ENCODE peak calls at places on chromosomes 4 and X, in seven cellular contexts. I is IMR-90, T is lower lobe of right lung, C is HL-60, G is hepatocyte, K is SK-N-SH, A is fibroblast of lung. E is an unnamed sample.

GRCh38 chrX:98931194-98931593 is 1478.9 kb downstream of the PCDH19 start:
- DNase-seq in I (no peak), T (no peak), C (no peak), G (no peak), K (no peak), A (no peak), E (no peak)

GRCh38 chr4:87093443-87094123 is 126.8 kb downstream of the KLHL8 start:
- DNase-seq in I (peak; percentile 72), T (no peak), C (no peak), G (peak; percentile 65), K (peak; percentile 67), A (peak; percentile 67), E (peak; percentile 72)

GRCh38 chrX:48794993-48795501 is 6.8 kb upstream of the HDAC6 start:
- DNase-seq in I (peak; percentile 47), T (peak; percentile 72), C (no peak), G (peak; percentile 61), K (no peak), A (peak; percentile 56), E (peak; percentile 67)

GRCh38 chr4:170666909-170667308 is 577.2 kb upstream of the AADAT start:
- DNase-seq in I (no peak), T (no peak), C (no peak), G (no peak), K (no peak), A (no peak), E (no peak)

GRCh38 chr4:151415978-151416377 is 7.0 kb downstream of the FHIP1A start:
- DNase-seq in I (peak; percentile 50), T (no peak), C (no peak), G (no peak), K (no peak), A (peak; percentile 41), E (no peak)

GRCh38 chr4:16225996-16226815 is at the start of gene TAPT1:
- DNase-seq in I (peak; percentile 30), T (peak; percentile 88), C (no peak), G (peak; percentile 92), K (peak; percentile 93), A (peak; percentile 53), E (peak; percentile 73)

GRCh38 chr4:143700060-143700419 is 435 bp downstream of the FREM3 start:
- DNase-seq in I (no peak), T (no peak), C (no peak), G (peak; percentile 25), K (peak; percentile 15), A (peak; percentile 32), E (peak; percentile 25)

GRCh38 chr4:962231-963208 is 10.8 kb downstream of the DGKQ start:
- DNase-seq in I (no peak), T (peak; percentile 47), C (no peak), G (no peak), K (no peak), A (no peak), E (no peak)

GRCh38 chrX:44596277-44596676 is 53.6 kb upstream of the FUNDC1 start:
- DNase-seq in I (no peak), T (no peak), C (no peak), G (no peak), K (no peak), A (no peak), E (no peak)

GRCh38 chr4:107050525-107051135 is 14.5 kb upstream of the DKK2 start:
- DNase-seq in I (peak; percentile 10), T (no peak), C (no peak), G (peak; percentile 26), K (no peak), A (no peak), E (peak; percentile 23)

GRCh38 chrX:79601336-79602131 is 234.4 kb upstream of the ITM2A start:
- DNase-seq in I (no peak), T (no peak), C (no peak), G (peak; percentile 13), K (no peak), A (no peak), E (no peak)

GRCh38 chr4:183908284-183908683 is 3.2 kb downstream of the STOX2 start:
- DNase-seq in I (no peak), T (no peak), C (no peak), G (no peak), K (no peak), A (no peak), E (no peak)

GRCh38 chr4:184854673-184855072 is 28.9 kb upstream of the ACSL1 start:
- DNase-seq in I (no peak), T (peak; percentile 60), C (peak; percentile 66), G (no peak), K (peak; percentile 30), A (no peak), E (no peak)

GRCh38 chr4:140158234-140159030 is 4.4 kb upstream of the MAML3 start:
- DNase-seq in I (peak; percentile 37), T (no peak), C (no peak), G (no peak), K (peak; percentile 46), A (peak; percentile 90), E (no peak)

GRCh38 chr4:6372649-6373525 is 99.5 kb downstream of the PPP2R2C start:
- DNase-seq in I (peak; percentile 28), T (no peak), C (no peak), G (peak; percentile 35), K (peak; percentile 83), A (peak; percentile 19), E (peak; percentile 31)

GRCh38 chr4:140112576-140112975 is 41.4 kb downstream of the MAML3 start:
- DNase-seq in I (no peak), T (no peak), C (no peak), G (no peak), K (no peak), A (no peak), E (no peak)

GRCh38 chr4:118813561-118813960 is 22.4 kb downstream of the SEC24D start:
- DNase-seq in I (no peak), T (no peak), C (no peak), G (no peak), K (no peak), A (no peak), E (no peak)

GRCh38 chrX:53882331-53882730 is 161.9 kb downstream of the PHF8 start:
- DNase-seq in I (peak; percentile 76), T (no peak), C (no peak), G (peak; percentile 54), K (no peak), A (peak; percentile 79), E (peak; percentile 2)

GRCh38 chr4:168486961-168487820 is 6.9 kb upstream of the DDX60L start:
- DNase-seq in I (peak; percentile 82), T (no peak), C (no peak), G (peak; percentile 26), K (no peak), A (peak; percentile 50), E (peak; percentile 37)

GRCh38 chr4:78720994-78721677 is 55.0 kb upstream of the BMP2K start:
- DNase-seq in I (no peak), T (no peak), C (no peak), G (no peak), K (no peak), A (no peak), E (no peak)

GRCh38 chr4:47218631-47219030 is 187.3 kb downstream of the GABRB1 start:
- DNase-seq in I (no peak), T (no peak), C (no peak), G (no peak), K (no peak), A (no peak), E (no peak)

GRCh38 chr4:169115897-169116254 is 105.8 kb upstream of the CBR4 start:
- DNase-seq in I (peak; percentile 99), T (peak; percentile 49), C (no peak), G (peak; percentile 86), K (no peak), A (peak; percentile 96), E (peak; percentile 20)

GRCh38 chr4:138890921-138891570 is 124.5 kb upstream of the NOCT start:
- DNase-seq in I (no peak), T (no peak), C (no peak), G (no peak), K (no peak), A (no peak), E (no peak)

DNA sequence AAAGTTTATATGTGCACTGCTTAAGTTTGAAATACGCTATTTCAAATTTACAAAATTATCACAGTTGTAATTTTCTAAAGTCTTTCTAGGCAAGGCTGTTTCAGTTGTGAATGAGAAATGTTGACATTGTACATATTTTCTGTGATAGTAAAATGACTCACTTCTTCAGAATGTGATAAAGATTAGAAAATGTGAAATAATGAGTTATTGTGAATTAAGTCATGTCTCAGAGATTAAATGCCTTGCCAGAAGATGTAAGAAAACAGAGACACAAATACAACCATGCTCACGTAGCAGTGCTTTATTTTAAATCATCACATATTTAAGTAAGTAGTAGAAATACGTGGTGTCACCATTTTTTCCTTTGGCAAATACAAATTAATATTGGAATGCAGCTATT is 770 bp downstream of the CLCN4 start:
- DNase-seq in I (peak; percentile 59), T (no peak), C (no peak), G (no peak), K (no peak), A (peak; percentile 30), E (peak; percentile 63)
- H3K27ac ChIP-seq in I (no peak overlapping the region), T (no peak overlapping the region), C (no peak overlapping the region), G (peak overlapping the region; percentile 86), K (no peak overlapping the region), A (no peak overlapping the region), E (peak overlapping the region; percentile 86)

GRCh38 chrX:12447448-12448154 is 309.3 kb downstream of the FRMPD4 start:
- DNase-seq in I (peak; percentile 95), T (no peak), C (no peak), G (peak; percentile 43), K (no peak), A (peak; percentile 90), E (no peak)
- TF ChIP-seq CTCF in I (peak; percentile 54), T (no peak), C (no peak), G (peak; percentile 17), K (peak; percentile 24), A (peak; percentile 22), E (peak; percentile 30)

DNA sequence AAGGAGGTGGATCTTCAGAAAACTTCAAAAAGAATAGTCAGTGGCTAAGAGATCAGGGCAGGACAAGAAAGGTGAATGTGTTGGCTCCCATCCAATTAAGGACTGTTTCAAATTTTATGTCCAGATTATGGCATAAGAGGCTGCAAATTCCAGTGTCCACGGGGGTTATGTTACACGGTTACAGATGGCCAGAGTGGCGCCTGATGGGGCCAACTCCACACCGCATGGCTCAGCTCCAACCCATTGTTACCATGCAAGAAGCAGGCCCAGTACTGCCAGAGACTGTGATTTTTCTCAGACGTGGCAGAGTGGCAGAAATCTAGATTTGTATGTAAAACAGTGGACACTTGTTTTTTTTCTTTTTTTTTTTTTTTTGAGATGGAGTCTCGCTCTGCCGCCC is 168.4 kb upstream of the TENM3 start:
- DNase-seq in I (no peak), T (no peak), C (no peak), G (no peak), K (no peak), A (no peak), E (no peak)
- H3K27ac ChIP-seq in I (no peak overlapping the region), T (no peak overlapping the region), C (no peak overlapping the region), G (no peak overlapping the region), K (no peak overlapping the region), A (no peak overlapping the region), E (no peak overlapping the region)

GRCh38 chr4:8343967-8344331 is 74.4 kb downstream of the HTRA3 start:
- DNase-seq in I (no peak), T (no peak), C (no peak), G (no peak), K (no peak), A (no peak), E (no peak)

GRCh38 chr4:8343051-8343966 is 73.8 kb downstream of the HTRA3 start:
- DNase-seq in I (no peak), T (no peak), C (no peak), G (no peak), K (no peak), A (no peak), E (no peak)

GRCh38 chr4:8341691-8342090 is 72.1 kb downstream of the HTRA3 start:
- DNase-seq in I (no peak), T (no peak), C (no peak), G (no peak), K (no peak), A (no peak), E (peak; percentile 12)

GRCh38 chr4:8340721-8341680 is 71.4 kb downstream of the HTRA3 start:
- DNase-seq in I (no peak), T (no peak), C (no peak), G (no peak), K (no peak), A (peak; percentile 21), E (peak; percentile 58)

GRCh38 chr4:8342651-8343050 is 73.1 kb downstream of the HTRA3 start:
- DNase-seq in I (no peak), T (no peak), C (no peak), G (no peak), K (peak; percentile 60), A (no peak), E (no peak)
- TF ChIP-seq CTCF in I (peak; percentile 21), T (no peak), C (no peak), G (no peak), K (peak; percentile 35), A (peak; percentile 25), E (no peak)

E was measured in cardiac muscle cell.